ENCODE peak calls at places on chromosomes 5 and 9, in five cellular contexts. One of them, this sample, is unnamed.

GRCh38 chr5:43156388-43156787 is 35.6 kb upstream of the NIM1K start:
- DNase-seq in frontal cortex: peak
- DNase-seq in NCI-H345: no peak
- DNase-seq in ACHN: no peak
- DNase-seq in COR-L47: no peak
- DNase-seq in this sample: no peak

GRCh38 chr5:66828046-66828550 is 231.9 kb downstream of the MAST4 start:
- DNase-seq in frontal cortex: no peak
- DNase-seq in NCI-H345: no peak
- DNase-seq in ACHN: no peak
- DNase-seq in COR-L47: no peak
- DNase-seq in this sample: no peak

GRCh38 chr5:97417977-97418376 is 234.9 kb upstream of the RIOK2 start:
- DNase-seq in frontal cortex: no peak
- DNase-seq in NCI-H345: no peak
- DNase-seq in ACHN: no peak
- DNase-seq in COR-L47: no peak
- DNase-seq in this sample: no peak

GRCh38 chr9:4349841-4350418 is 50.1 kb upstream of the GLIS3 start:
- DNase-seq in frontal cortex: no peak
- DNase-seq in NCI-H345: no peak
- DNase-seq in ACHN: no peak
- DNase-seq in COR-L47: no peak
- DNase-seq in this sample: no peak

GRCh38 chr5:155728857-155729683 is 597.9 kb upstream of the SGCD start:
- DNase-seq in frontal cortex: peak
- DNase-seq in NCI-H345: no peak
- DNase-seq in ACHN: no peak
- DNase-seq in COR-L47: peak
- DNase-seq in this sample: peak

GRCh38 chr9:16825971-16826370 is 44.5 kb downstream of the BNC2 start:
- DNase-seq in frontal cortex: no peak
- DNase-seq in NCI-H345: no peak
- DNase-seq in ACHN: peak
- DNase-seq in COR-L47: no peak
- DNase-seq in this sample: no peak

GRCh38 chr5:14174235-14174636 is 31.1 kb downstream of the TRIO start:
- DNase-seq in frontal cortex: no peak
- DNase-seq in NCI-H345: no peak
- DNase-seq in ACHN: no peak
- DNase-seq in COR-L47: no peak
- DNase-seq in this sample: no peak

GRCh38 chr9:78386746-78387145 is 89.8 kb downstream of the PSAT1 start:
- DNase-seq in frontal cortex: no peak
- DNase-seq in NCI-H345: no peak
- DNase-seq in ACHN: no peak
- DNase-seq in COR-L47: no peak
- DNase-seq in this sample: no peak

GRCh38 chr5:79464695-79465332 is 49.1 kb downstream of the HOMER1 start:
- DNase-seq in frontal cortex: peak
- DNase-seq in NCI-H345: peak
- DNase-seq in ACHN: peak
- DNase-seq in COR-L47: peak
- DNase-seq in this sample: peak

GRCh38 chr5:85132269-85132668 is 747.6 kb upstream of the EDIL3 start:
- DNase-seq in frontal cortex: no peak
- DNase-seq in NCI-H345: no peak
- DNase-seq in ACHN: no peak
- DNase-seq in COR-L47: no peak
- DNase-seq in this sample: no peak

GRCh38 chr5:178473858-178474257 is 116.3 kb downstream of the COL23A1 start:
- DNase-seq in frontal cortex: no peak
- DNase-seq in NCI-H345: no peak
- DNase-seq in ACHN: no peak
- DNase-seq in COR-L47: no peak
- DNase-seq in this sample: no peak

GRCh38 chr9:126690431-126691051 is 76.8 kb downstream of the LMX1B start:
- DNase-seq in frontal cortex: no peak
- DNase-seq in NCI-H345: peak
- DNase-seq in ACHN: peak
- DNase-seq in COR-L47: peak
- DNase-seq in this sample: peak

GRCh38 chr5:34865131-34865530 is 26.2 kb downstream of the TTC23L start:
- DNase-seq in frontal cortex: no peak
- DNase-seq in NCI-H345: no peak
- DNase-seq in ACHN: no peak
- DNase-seq in COR-L47: no peak
- DNase-seq in this sample: no peak

GRCh38 chr9:122180633-122181032 is 20.9 kb downstream of the MORN5 start:
- DNase-seq in frontal cortex: no peak
- DNase-seq in NCI-H345: peak
- DNase-seq in ACHN: peak
- DNase-seq in COR-L47: peak
- DNase-seq in this sample: no peak

GRCh38 chr9:119289740-119290139 is 79.5 kb downstream of the BRINP1 start:
- DNase-seq in frontal cortex: no peak
- DNase-seq in NCI-H345: peak
- DNase-seq in ACHN: peak
- DNase-seq in COR-L47: peak
- DNase-seq in this sample: no peak

GRCh38 chr9:83598487-83598886 is 24.5 kb upstream of the IDNK start:
- DNase-seq in frontal cortex: no peak
- DNase-seq in NCI-H345: no peak
- DNase-seq in ACHN: no peak
- DNase-seq in COR-L47: no peak
- DNase-seq in this sample: no peak

GRCh38 chr5:126808619-126809018 is 31.7 kb downstream of the LMNB1 start:
- DNase-seq in frontal cortex: no peak
- DNase-seq in NCI-H345: no peak
- DNase-seq in ACHN: peak
- DNase-seq in COR-L47: peak
- DNase-seq in this sample: no peak

GRCh38 chr5:75716715-75717081 is 539 bp downstream of the POC5 start:
- DNase-seq in frontal cortex: no peak
- DNase-seq in NCI-H345: no peak
- DNase-seq in ACHN: no peak
- DNase-seq in COR-L47: no peak
- DNase-seq in this sample: no peak

GRCh38 chr5:80672140-80672736 is 17.5 kb upstream of the DHFR start:
- DNase-seq in frontal cortex: peak
- DNase-seq in NCI-H345: peak
- DNase-seq in ACHN: peak
- DNase-seq in COR-L47: peak
- DNase-seq in this sample: peak

GRCh38 chr9:6072442-6072841 is 57.0 kb upstream of the RANBP6 start:
- DNase-seq in frontal cortex: no peak
- DNase-seq in NCI-H345: no peak
- DNase-seq in ACHN: no peak
- DNase-seq in COR-L47: no peak
- DNase-seq in this sample: no peak

GRCh38 chr9:120902824-120903608 is 23.6 kb downstream of the TRAF1 start:
- DNase-seq in frontal cortex: no peak
- DNase-seq in NCI-H345: peak
- DNase-seq in ACHN: no peak
- DNase-seq in COR-L47: no peak
- DNase-seq in this sample: peak

GRCh38 chr5:1111727-1112289 is at the start of gene SLC12A7:
- DNase-seq in frontal cortex: peak
- DNase-seq in NCI-H345: peak
- DNase-seq in ACHN: peak
- DNase-seq in COR-L47: no peak
- DNase-seq in this sample: peak

GRCh38 chr5:177311361-177311722 is 356 bp downstream of the MXD3 start:
- DNase-seq in frontal cortex: no peak
- DNase-seq in NCI-H345: no peak
- DNase-seq in ACHN: peak
- DNase-seq in COR-L47: no peak
- DNase-seq in this sample: no peak

GRCh38 chr5:139964266-139964993 is 78.7 kb downstream of the NRG2 start:
- DNase-seq in frontal cortex: no peak
- DNase-seq in NCI-H345: no peak
- DNase-seq in ACHN: no peak
- DNase-seq in COR-L47: no peak
- DNase-seq in this sample: no peak

GRCh38 chr9:7963026-7963425 is 163.4 kb upstream of the DMAC1 start:
- DNase-seq in frontal cortex: no peak
- DNase-seq in NCI-H345: no peak
- DNase-seq in ACHN: no peak
- DNase-seq in COR-L47: peak
- DNase-seq in this sample: no peak

GRCh38 chr9:134378901-134379338 is 52.7 kb downstream of the RXRA start:
- DNase-seq in frontal cortex: peak
- DNase-seq in NCI-H345: peak
- DNase-seq in ACHN: peak
- DNase-seq in COR-L47: peak
- DNase-seq in this sample: no peak

GRCh38 chr5:149702953-149703646 is 27.0 kb upstream of the PPARGC1B start:
- DNase-seq in frontal cortex: no peak
- DNase-seq in NCI-H345: no peak
- DNase-seq in ACHN: no peak
- DNase-seq in COR-L47: no peak
- DNase-seq in this sample: no peak

GRCh38 chr9:108024604-108025003 is 535.0 kb upstream of the KLF4 start:
- DNase-seq in frontal cortex: no peak
- DNase-seq in NCI-H345: no peak
- DNase-seq in ACHN: no peak
- DNase-seq in COR-L47: no peak
- DNase-seq in this sample: no peak

This sample was measured in DMS79 treated with DMSO at 0.1 percent for 48 hours.